ENCODE peak calls at places on chromosomes 16 and 17, in seven cellular contexts. U is adrenal gland, N is GM12892, K is heart left ventricle, P is breast epithelium, X is transverse colon, L is tibial nerve. C is an unnamed sample.
A peak's percentile ranks its signal among the peaks of the same experiment; 100 is the strongest.

GRCh38 chr16:4826980-4827379 is 20.1 kb downstream of the GLYR1 start:
- DNase-seq in L (no peak), P (no peak), K (peak; percentile 62), U (peak; percentile 75), N (no peak), X (no peak), C (no peak)

GRCh38 chr16:48153689-48154265 is 2.0 kb downstream of the ABCC12 start:
- DNase-seq in K (no peak), P (no peak), X (no peak), L (no peak), N (no peak), U (no peak), C (no peak)

GRCh38 chr17:78064708-78065107 is 63.8 kb downstream of the TMC6 start:
- DNase-seq in P (no peak), N (no peak), X (no peak), L (no peak), U (no peak), K (no peak), C (no peak)

GRCh38 chr17:73767696-73768095 is 123.5 kb upstream of the SDK2 start:
- DNase-seq in U (no peak), X (no peak), N (no peak), P (no peak), K (no peak), L (no peak), C (no peak)

GRCh38 chr16:47392114-47392513 is 68.7 kb downstream of the ITFG1 start:
- DNase-seq in X (no peak), U (no peak), L (no peak), P (no peak), N (no peak), K (no peak), C (peak; percentile 94)

GRCh38 chr16:57150682-57151330 is 35.0 kb downstream of the PSME3IP1 start:
- DNase-seq in L (no peak), P (no peak), N (no peak), U (no peak), X (no peak), K (no peak), C (no peak)

GRCh38 chr16:14168146-14168545 is 97.0 kb downstream of the MRTFB start:
- DNase-seq in K (no peak), U (no peak), L (no peak), X (no peak), N (no peak), P (no peak), C (peak; percentile 66)

GRCh38 chr17:75808905-75809621 is 24.5 kb downstream of the UNK start:
- DNase-seq in U (peak; percentile 84), K (peak; percentile 81), P (peak; percentile 54), N (no peak), X (no peak), L (peak; percentile 57), C (peak; percentile 77)

GRCh38 chr17:73347355-73347754 is 35.6 kb upstream of the CDC42EP4 start:
- DNase-seq in L (no peak), U (no peak), K (no peak), N (no peak), P (no peak), X (no peak), C (no peak)

GRCh38 chr17:48143629-48144028 is 36.1 kb downstream of the SNX11 start:
- DNase-seq in P (no peak), K (no peak), N (no peak), X (no peak), L (no peak), U (no peak), C (no peak)

GRCh38 chr16:73012341-73012740 is 35.6 kb downstream of the ZFHX3 start:
- DNase-seq in U (peak; percentile 7), P (no peak), X (no peak), N (no peak), L (no peak), K (no peak), C (no peak)

GRCh38 chr16:28107232-28107631 is 43.7 kb upstream of the GSG1L start:
- DNase-seq in P (no peak), L (no peak), K (no peak), X (no peak), N (no peak), U (peak; percentile 35), C (no peak)

DNA sequence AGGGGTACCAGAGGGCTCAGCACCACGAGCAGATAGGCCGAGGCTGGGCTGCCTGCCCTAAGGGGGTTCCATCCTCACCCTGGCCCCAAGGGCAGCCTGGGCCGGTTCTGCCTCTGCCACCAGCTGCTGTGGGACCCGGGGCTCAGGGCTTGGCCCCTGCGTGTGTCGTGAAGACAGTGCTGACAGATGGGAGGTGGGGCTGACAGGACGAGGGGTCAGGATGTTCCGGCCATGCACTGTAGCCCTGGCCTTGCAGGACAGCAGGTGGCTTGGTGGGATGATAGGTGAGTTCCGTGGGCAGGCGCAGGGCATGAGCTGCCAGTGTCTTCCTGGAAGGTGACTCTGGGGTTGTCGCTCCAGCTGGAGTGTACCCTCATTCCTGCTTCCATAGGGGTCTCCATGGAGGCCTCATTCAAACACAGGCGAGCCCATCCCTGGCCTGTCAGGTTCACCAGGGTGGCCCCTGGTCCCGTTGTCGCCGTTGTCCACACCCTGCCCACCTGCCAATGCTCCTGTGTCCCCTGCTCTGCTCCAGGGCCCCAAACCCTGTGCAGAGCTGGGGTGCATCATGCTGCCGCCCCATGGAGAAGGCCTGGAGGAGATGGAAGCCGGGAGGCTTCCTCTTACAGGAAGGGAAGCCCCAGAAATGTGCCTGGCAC is 57.2 kb downstream of the WDR45B start:
- DNase-seq in N (no peak), U (no peak), K (no peak), L (no peak), X (no peak), P (no peak), C (no peak)
- TF ChIP-seq POLR2A in N (no peak), U (no peak), K (no peak), L (no peak), X (no peak), P (no peak), C (no peak)

GRCh38 chr16:19708498-19709205 is 9.4 kb downstream of the KNOP1 start:
- DNase-seq in L (no peak), N (no peak), X (no peak), K (peak; percentile 50), U (no peak), P (no peak), C (no peak)

GRCh38 chr16:19710991-19711545 is 7.0 kb downstream of the KNOP1 start:
- DNase-seq in K (no peak), L (no peak), P (no peak), X (no peak), U (no peak), N (no peak), C (no peak)

GRCh38 chr16:19710191-19710908 is 7.7 kb downstream of the KNOP1 start:
- DNase-seq in N (no peak), L (no peak), U (no peak), P (no peak), X (no peak), K (no peak), C (no peak)

GRCh38 chr16:19707699-19708497 is 10.1 kb downstream of the KNOP1 start:
- DNase-seq in U (no peak), K (no peak), X (no peak), N (no peak), L (no peak), P (no peak), C (peak; percentile 19)

DNA sequence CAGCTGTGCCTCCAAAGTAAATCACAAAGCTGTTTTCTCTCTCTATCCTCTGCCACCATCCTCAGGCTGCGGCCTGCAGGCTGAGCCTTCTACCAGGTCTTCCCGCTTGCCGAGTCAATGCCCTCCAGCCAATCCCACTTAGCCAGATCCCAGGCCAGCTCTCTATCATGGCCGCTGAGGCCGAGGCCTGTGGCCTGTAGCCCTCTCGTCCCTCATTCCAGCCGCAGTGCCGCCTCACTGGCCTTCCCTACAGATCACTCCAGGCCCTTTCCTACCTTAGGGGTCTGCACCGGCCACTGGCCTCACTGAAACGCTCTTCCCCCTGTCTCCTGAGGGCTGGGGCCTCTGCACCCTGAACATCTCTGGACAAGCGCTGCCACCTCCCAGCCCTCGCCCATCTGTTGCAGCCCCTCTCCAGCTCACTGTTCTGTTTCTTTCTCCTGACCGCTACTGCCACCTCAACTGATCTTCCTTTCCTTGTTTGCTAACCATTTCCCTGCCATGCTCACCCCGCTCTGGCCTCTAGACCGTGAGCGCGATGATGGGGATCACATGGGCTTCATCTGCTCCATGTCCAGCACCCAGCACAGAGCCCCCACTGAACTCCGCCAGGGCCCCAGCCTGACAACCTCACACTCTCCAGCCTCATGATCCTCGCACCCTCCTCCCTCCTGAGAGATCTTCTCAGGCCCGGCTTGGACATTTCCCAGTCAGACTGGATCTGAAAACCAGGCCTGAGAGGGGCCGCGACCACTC is 8.5 kb downstream of the KNOP1 start:
- DNase-seq in X (no peak), U (no peak), K (no peak), N (no peak), P (no peak), L (no peak), C (no peak)
- TF ChIP-seq POLR2A in X (no peak), U (no peak), K (no peak), N (no peak), P (no peak), L (no peak), C (no peak)

GRCh38 chr17:7014261-7014994 is 2.0 kb downstream of the RNASEK start:
- DNase-seq in U (peak; percentile 99), P (peak; percentile 96), L (peak; percentile 96), N (peak; percentile 94), X (peak; percentile 99), K (peak; percentile 97), C (peak; percentile 94)
- TF ChIP-seq POLR2A in U (peak; percentile 85), P (peak; percentile 70), L (no peak), N (peak; percentile 93), X (peak; percentile 96), K (no peak), C (peak; percentile 89)

DNA sequence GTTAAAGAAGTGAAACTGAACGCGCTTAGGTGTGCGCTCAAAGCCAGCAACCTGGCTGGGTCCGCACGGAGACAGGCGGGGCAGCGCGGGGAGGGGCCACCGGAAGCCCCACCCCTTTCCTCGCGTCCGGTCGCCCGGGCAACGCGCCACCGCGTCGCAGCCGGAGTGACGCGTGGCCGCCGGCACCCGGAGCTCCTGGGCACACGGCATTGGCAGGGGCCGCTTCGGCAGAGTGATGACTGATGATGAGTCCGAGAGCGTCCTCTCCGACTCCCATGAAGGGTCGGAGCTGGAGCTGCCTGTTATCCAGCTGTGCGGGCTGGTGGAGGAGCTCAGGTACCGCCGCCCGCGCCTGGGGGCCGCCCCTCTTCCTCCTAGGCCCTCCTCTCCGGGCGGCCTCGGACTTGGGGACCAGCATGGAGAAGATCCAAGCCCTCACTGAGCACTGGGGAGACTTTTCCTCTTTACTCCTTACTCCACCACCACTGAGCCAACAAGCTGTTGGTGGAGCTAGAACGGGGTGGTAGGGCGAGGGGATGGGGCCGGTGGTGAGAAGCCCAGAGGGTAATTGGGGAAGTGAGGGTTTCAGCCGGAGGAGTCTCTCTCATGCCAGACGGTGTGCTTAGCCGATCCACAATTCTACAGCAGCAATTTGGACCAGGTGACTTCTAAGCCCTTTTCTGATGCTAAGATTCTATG is 44.9 kb downstream of the PRSS54 start:
- DNase-seq in X (peak; percentile 86), L (peak; percentile 48), U (peak; percentile 88), K (peak; percentile 72), N (peak; percentile 86), P (peak; percentile 80), C (peak; percentile 83)
- TF ChIP-seq POLR2A in X (no peak), L (no peak), U (peak; percentile 13), K (no peak), N (no peak), P (no peak), C (peak; percentile 49)